ENCODE peak calls at places on chromosome 13, in eight cellular contexts. A is neural progenitor cell, F is OCI-LY7, C is HCT116, B is hepatocyte, T is GM23338, D is PC-3, P is SK-N-SH. Z is an unnamed sample.

GRCh38 chr13:50552424-50552966 is 291.0 kb downstream of the DLEU7 start:
- DNase-seq in D (peak), T (no peak), F (no peak), P (no peak), A (no peak), B (no peak), C (no peak), Z (peak)

GRCh38 chr13:77377016-77377415 is 50.1 kb upstream of the MYCBP2 start:
- DNase-seq in F (no peak), A (no peak), T (no peak), P (no peak), C (no peak), B (no peak), D (peak), Z (no peak)

GRCh38 chr13:84137292-84137691 is 255.0 kb upstream of the SLITRK1 start:
- DNase-seq in A (no peak), T (no peak), P (no peak), B (no peak), F (no peak), D (no peak), C (no peak), Z (no peak)

GRCh38 chr13:98014766-98015165 is 61.3 kb downstream of the IPO5 start:
- DNase-seq in C (no peak), F (no peak), B (no peak), D (peak), P (no peak), A (no peak), T (no peak), Z (peak)

GRCh38 chr13:73133536-73133935 is 74.7 kb downstream of the KLF5 start:
- DNase-seq in C (no peak), P (no peak), F (no peak), B (no peak), D (peak), T (no peak), A (no peak), Z (peak)

GRCh38 chr13:89925107-89925506 is 1422.4 kb upstream of the MIR17HG start:
- DNase-seq in P (peak), B (peak), D (peak), A (peak), F (no peak), C (peak), T (peak), Z (peak)

GRCh38 chr13:34143637-34144036 is 325.7 kb downstream of the RFC3 start:
- DNase-seq in A (no peak), F (no peak), P (no peak), C (no peak), T (no peak), D (no peak), B (no peak), Z (no peak)

GRCh38 chr13:100954430-100955361 is 280.1 kb upstream of the TMTC4 start:
- DNase-seq in B (no peak), C (no peak), A (no peak), D (no peak), F (no peak), P (peak), T (no peak), Z (no peak)

GRCh38 chr13:89746554-89746953 is 1600.9 kb upstream of the MIR17HG start:
- DNase-seq in C (no peak), A (peak), D (no peak), P (no peak), T (peak), F (no peak), B (no peak), Z (no peak)

GRCh38 chr13:98032168-98032567 is 78.7 kb downstream of the IPO5 start:
- DNase-seq in C (no peak), A (peak), P (no peak), B (no peak), T (no peak), D (no peak), F (no peak), Z (no peak)

GRCh38 chr13:42216422-42216735 is 55.6 kb upstream of the AKAP11 start:
- DNase-seq in D (no peak), B (no peak), P (no peak), F (no peak), C (no peak), A (no peak), T (no peak), Z (no peak)

GRCh38 chr13:82747331-82747730 is 1134.9 kb downstream of the SLITRK1 start:
- DNase-seq in C (no peak), P (no peak), F (no peak), D (no peak), T (peak), B (no peak), A (peak), Z (peak)

GRCh38 chr13:99464441-99464949 is 36.8 kb upstream of the TM9SF2 start:
- DNase-seq in F (no peak), A (no peak), B (peak), T (no peak), C (no peak), D (no peak), P (no peak), Z (peak)

GRCh38 chr13:30135351-30135750 is 172.0 kb downstream of the KATNAL1 start:
- DNase-seq in B (no peak), T (no peak), F (no peak), P (no peak), A (no peak), C (no peak), D (no peak), Z (no peak)

GRCh38 chr13:63408227-63409202 is 1992.9 kb upstream of the PCDH20 start:
- DNase-seq in C (no peak), D (no peak), B (no peak), P (peak), F (no peak), A (peak), T (peak), Z (no peak)

GRCh38 chr13:90760639-90761038 is 586.8 kb upstream of the MIR17HG start:
- DNase-seq in P (no peak), C (no peak), A (no peak), B (no peak), F (no peak), T (no peak), D (no peak), Z (no peak)

GRCh38 chr13:95492044-95492801 is 60.3 kb upstream of the CLDN10 start:
- DNase-seq in B (peak), D (peak), F (no peak), P (no peak), C (no peak), T (peak), A (peak), Z (no peak)

GRCh38 chr13:49371943-49372636 is 71.8 kb downstream of the CAB39L start:
- DNase-seq in D (peak), A (no peak), B (no peak), T (no peak), F (peak), C (no peak), P (no peak), Z (no peak)

GRCh38 chr13:90723381-90723780 is 624.1 kb upstream of the MIR17HG start:
- DNase-seq in T (no peak), C (no peak), F (no peak), A (no peak), D (no peak), B (no peak), P (no peak), Z (no peak)

GRCh38 chr13:51096131-51096530 is 14.9 kb downstream of the C13orf42 start:
- DNase-seq in A (no peak), C (no peak), D (no peak), P (no peak), F (no peak), B (no peak), T (peak), Z (no peak)

GRCh38 chr13:49587311-49587847 is 2.0 kb upstream of the RCBTB1 start:
- DNase-seq in P (no peak), A (no peak), D (peak), C (no peak), F (no peak), T (no peak), B (no peak), Z (peak)

GRCh38 chr13:46595136-46595917 is 42.4 kb downstream of the LRCH1 start:
- DNase-seq in F (peak), P (no peak), C (no peak), A (no peak), B (no peak), T (no peak), D (peak), Z (peak)

GRCh38 chr13:106372199-106373160 is 163.0 kb downstream of the EFNB2 start:
- DNase-seq in T (no peak), C (no peak), F (peak), B (no peak), D (no peak), A (no peak), P (no peak), Z (peak)

GRCh38 chr13:49633687-49634086 is 5.4 kb downstream of the ARL11 start:
- DNase-seq in C (no peak), F (no peak), B (no peak), P (no peak), A (no peak), T (no peak), D (no peak), Z (no peak)

GRCh38 chr13:23567792-23568480 is 2.3 kb upstream of the TNFRSF19 start:
- DNase-seq in T (no peak), F (no peak), B (no peak), A (peak), D (peak), P (no peak), C (no peak), Z (no peak)

GRCh38 chr13:76764429-76764828 is 121.8 kb downstream of the KCTD12 start:
- DNase-seq in D (peak), A (no peak), B (no peak), T (no peak), C (no peak), F (no peak), P (no peak), Z (peak)

GRCh38 chr13:31101511-31102170 is 60.1 kb downstream of the HSPH1 start:
- DNase-seq in F (no peak), D (no peak), B (no peak), C (no peak), A (no peak), T (no peak), P (no peak), Z (peak)

GRCh38 chr13:42486711-42487198 is 87.2 kb upstream of the TNFSF11 start:
- DNase-seq in F (no peak), B (no peak), D (peak), C (no peak), A (no peak), P (no peak), T (no peak), Z (peak)

GRCh38 chr13:28805193-28805819 is 14.8 kb upstream of the MTUS2 start:
- DNase-seq in T (peak), B (peak), P (peak), F (peak), D (peak), C (no peak), A (peak), Z (peak)

GRCh38 chr13:92175330-92175729 is 776.9 kb downstream of the GPC5 start:
- DNase-seq in C (no peak), F (peak), D (peak), A (peak), B (peak), P (peak), T (peak), Z (peak)

GRCh38 chr13:32969516-32969941 is 46.7 kb upstream of the KL start:
- DNase-seq in F (no peak), T (no peak), A (no peak), C (no peak), D (no peak), P (no peak), B (peak), Z (peak)

GRCh38 chr13:107586216-107586615 is 629.1 kb downstream of the LIG4 start:
- DNase-seq in C (no peak), A (no peak), D (no peak), F (no peak), P (no peak), B (no peak), T (no peak), Z (peak)

GRCh38 chr13:105050696-105051095 is 1484.8 kb downstream of the EFNB2 start:
- DNase-seq in A (no peak), T (no peak), C (no peak), P (no peak), F (no peak), B (no peak), D (no peak), Z (no peak)

GRCh38 chr13:73608157-73608516 is 526.1 kb downstream of the KLF12 start:
- DNase-seq in A (no peak), C (no peak), B (no peak), T (no peak), P (no peak), F (no peak), D (no peak), Z (no peak)

DNA sequence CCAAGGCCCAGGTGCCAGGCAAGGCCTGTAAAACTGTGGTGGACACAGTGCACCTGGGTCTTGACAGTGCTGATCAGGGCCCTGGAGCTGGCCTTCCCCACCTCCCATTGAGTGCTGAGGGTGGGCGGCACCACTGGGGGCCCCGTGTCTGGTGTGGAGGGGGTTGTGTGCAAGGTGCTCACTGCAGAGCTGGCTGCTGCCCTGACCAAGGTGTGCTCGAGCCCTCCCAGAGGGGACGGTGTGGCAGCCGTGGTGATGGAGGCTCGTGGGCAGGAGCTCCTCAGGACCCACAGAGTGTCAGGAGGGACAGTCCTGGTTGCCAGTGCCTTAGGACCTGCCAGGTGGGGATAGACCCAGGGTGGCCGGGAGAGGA is 23.0 kb downstream of the ATP4B start:
- DNase-seq in P (no peak), F (no peak), C (no peak), A (no peak), D (no peak), T (no peak), B (no peak), Z (no peak)
- H3K4me3 ChIP-seq in P (no peak), F (no peak), C (no peak), A (no peak), D (no peak), T (no peak), B (no peak), Z (no peak)

DNA sequence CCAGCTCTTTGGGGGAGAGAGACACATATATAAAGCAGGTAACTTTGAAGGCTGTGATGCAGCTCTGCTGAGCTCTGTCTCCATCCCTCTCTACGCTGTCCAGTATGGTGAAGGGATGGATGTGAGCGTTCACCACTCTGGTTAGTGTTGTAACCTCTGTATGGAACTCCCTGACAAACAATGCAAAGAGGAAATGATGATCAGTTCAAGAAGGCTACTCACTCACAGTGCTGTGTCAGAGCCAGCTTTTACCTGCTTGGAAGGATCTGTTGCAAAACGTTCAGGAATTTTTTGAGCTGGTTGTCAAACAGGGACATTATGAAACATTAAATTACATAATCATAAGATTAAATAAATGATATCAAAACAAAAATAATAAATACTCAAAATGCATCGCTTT is 90.8 kb upstream of the SLC10A2 start:
- DNase-seq in F (no peak), B (no peak), P (no peak), T (no peak), A (no peak), D (peak), C (no peak), Z (no peak)
- TF ChIP-seq EZH2phosphoT487 in F (no peak), B (no peak), P (no peak), T (no peak), A (no peak), D (no peak), C (no peak), Z (no peak)

DNA sequence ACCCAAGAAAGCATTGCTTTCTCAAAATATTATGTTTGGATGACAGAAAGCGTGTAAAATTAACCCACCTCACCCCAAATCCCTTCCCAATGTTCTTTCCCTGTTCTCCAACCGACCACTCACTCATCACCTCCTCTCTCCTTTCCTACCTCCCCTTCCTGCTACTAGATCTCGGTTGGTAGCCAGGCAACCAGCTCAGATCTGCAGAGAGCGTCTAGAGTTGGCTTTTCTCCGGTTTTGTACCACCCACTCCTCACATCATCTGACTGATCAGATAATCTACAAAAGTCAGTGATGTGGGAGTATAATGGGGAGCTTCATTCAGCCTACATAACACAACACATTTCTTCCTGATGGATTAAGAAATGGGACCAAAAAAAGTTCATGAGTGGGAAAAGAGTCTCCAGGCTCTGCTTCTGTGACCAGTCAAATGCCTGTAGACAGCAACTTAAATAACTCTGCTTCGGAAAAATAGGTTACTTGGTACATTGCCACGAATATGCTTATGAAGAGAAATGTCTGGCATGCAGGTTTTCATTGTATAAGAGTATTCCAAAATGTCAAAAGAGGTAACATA is 279.9 kb downstream of the DCLK1 start:
- DNase-seq in D (no peak), P (no peak), C (no peak), B (no peak), T (no peak), A (no peak), F (no peak), Z (no peak)
- H2AFZ ChIP-seq in D (no peak), P (no peak), C (no peak), B (no peak), T (no peak), A (no peak), F (no peak), Z (no peak)

GRCh38 chr13:26007261-26007765 is 44.5 kb downstream of the SHISA2 start:
- DNase-seq in B (no peak), D (no peak), F (no peak), T (no peak), C (no peak), P (no peak), A (no peak), Z (no peak)
- H3K4me3 ChIP-seq in B (no peak), D (no peak), F (no peak), T (no peak), C (no peak), P (no peak), A (no peak), Z (no peak)

GRCh38 chr13:111616203-111616602 is 295.8 kb downstream of the TEX29 start:
- DNase-seq in A (no peak), F (no peak), C (no peak), P (no peak), D (no peak), B (no peak), T (no peak), Z (no peak)
- TF ChIP-seq EZH2phosphoT487 in A (no peak), F (no peak), C (no peak), P (no peak), D (no peak), B (no peak), T (no peak), Z (no peak)

DNA sequence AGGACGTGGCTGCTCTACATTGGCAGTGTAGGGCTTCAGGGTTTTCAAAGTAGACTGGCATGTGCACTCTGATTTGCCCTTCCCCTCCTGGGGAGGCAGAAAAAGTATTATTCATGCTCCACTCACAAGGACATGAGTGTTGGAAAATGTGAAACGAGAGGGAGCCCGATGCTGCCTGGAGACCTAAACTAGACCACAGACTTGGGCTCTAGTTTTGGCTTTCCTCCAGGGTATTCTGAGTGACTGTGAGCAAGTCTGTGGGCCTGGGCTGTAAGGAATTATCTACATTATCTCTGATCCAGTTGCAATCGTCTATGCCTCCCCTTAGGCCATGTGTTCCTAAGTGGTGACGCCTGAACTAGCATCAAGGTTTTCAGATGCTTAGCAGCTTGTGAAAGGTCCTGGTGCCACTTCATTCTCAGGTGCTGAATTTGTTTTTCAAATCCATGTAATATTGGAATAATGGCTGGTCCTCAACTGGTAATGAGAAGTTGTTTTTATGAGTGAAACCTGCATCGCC is 55.0 kb downstream of the MRPL57 start:
- DNase-seq in T (no peak), C (no peak), F (no peak), D (no peak), A (no peak), P (peak), B (no peak), Z (no peak)
- H2AFZ ChIP-seq in T (no peak), C (no peak), F (no peak), D (no peak), A (no peak), P (no peak), B (no peak), Z (no peak)

GRCh38 chr13:103036268-103036667 is 29.9 kb downstream of the SLC10A2 start:
- DNase-seq in P (no peak), C (no peak), A (no peak), D (peak), F (no peak), B (no peak), T (no peak), Z (no peak)
- H3K4me3 ChIP-seq in P (no peak), C (no peak), A (no peak), D (no peak), F (no peak), B (no peak), T (no peak), Z (no peak)

DNA sequence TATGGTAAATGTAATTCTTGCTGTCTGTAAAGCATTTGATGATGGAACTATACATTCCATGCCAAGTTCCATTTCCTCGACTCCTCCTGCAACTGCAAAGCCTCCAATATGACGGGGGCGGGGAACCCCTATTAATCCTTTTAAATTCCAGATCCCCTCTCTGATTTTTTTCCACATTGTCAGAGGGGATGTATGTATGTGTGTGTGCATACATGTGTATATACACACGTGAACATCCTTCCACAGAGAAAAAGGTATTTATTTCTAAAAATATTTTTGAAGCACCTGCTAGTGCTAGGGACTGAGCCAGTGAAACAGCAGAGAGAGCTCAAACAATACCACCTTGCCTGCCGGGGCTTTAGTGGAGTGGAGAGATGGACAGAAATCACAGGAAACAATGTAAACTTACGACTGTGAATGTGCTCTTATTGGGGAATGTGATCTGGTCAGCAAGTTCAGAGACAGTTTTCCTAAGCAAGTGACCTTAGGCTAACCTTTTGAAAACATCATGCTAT is 25.3 kb upstream of the MAB21L1 start:
- DNase-seq in A (no peak), F (no peak), B (no peak), C (no peak), T (no peak), P (no peak), D (no peak), Z (no peak)
- TF ChIP-seq EZH2phosphoT487 in A (no peak), F (no peak), B (no peak), C (no peak), T (no peak), P (no peak), D (no peak), Z (no peak)

DNA sequence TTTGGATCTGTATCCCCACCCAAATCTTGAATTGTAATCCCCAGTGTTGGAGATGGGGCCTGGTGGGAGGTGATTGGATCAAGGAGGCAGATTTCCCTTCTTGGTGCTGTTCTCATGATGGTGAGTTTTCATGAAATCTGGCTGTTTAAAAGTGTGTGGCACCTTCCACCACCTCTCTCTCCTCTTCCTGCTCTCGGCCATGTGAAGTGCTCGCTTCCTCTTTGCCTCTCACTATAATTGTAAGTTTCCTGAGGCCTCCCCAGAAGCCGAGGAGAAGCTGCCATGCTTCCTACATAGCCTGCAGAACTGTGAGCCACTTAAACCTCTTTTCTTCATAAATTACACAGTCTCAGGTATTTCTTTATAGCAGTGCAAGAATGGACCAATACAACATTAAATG is 15.7 kb downstream of the COMMD6 start:
- DNase-seq in A (no peak), D (no peak), T (no peak), P (no peak), F (no peak), B (no peak), C (no peak), Z (no peak)
- H2AFZ ChIP-seq in A (no peak), D (no peak), T (no peak), P (no peak), F (no peak), B (no peak), C (no peak), Z (no peak)

Z was measured in GM23248.